ENCODE peak calls at places on chromosomes 7 and 10, in seven cellular contexts. E is mesendoderm; A is GM12878; T is CD8-positive, alpha-beta memory T cell; W is transverse colon; Y is heart right ventricle; L is neuronal stem cell. Z is an unnamed sample.

GRCh38 chr10:63675171-63675570 is 154.0 kb downstream of the REEP3 start:
- DNase-seq in A (no peak), W (no peak), L (no peak), T (no peak), E (no peak), Y (no peak), Z (no peak)

GRCh38 chr7:51228386-51228958 is 88.1 kb downstream of the COBL start:
- DNase-seq in Y (no peak), A (no peak), W (no peak), T (no peak), L (no peak), E (no peak), Z (peak; percentile 32)

GRCh38 chr7:28315565-28316420 is 96.5 kb upstream of the CREB5 start:
- DNase-seq in L (no peak), W (no peak), T (no peak), E (peak; percentile 68), Y (no peak), A (no peak), Z (no peak)

GRCh38 chr10:132979491-132980425 is 37.4 kb upstream of the CFAP46 start:
- DNase-seq in T (no peak), A (no peak), L (no peak), Y (no peak), W (no peak), E (no peak), Z (no peak)

GRCh38 chr7:7911339-7911738 is 57.3 kb upstream of the GLCCI1 start:
- DNase-seq in T (no peak), L (peak; percentile 35), Y (no peak), W (no peak), E (peak; percentile 98), A (no peak), Z (no peak)

GRCh38 chr10:84478155-84478554 is 149.8 kb downstream of the CCSER2 start:
- DNase-seq in T (no peak), A (no peak), E (no peak), W (no peak), Y (no peak), L (no peak), Z (no peak)

GRCh38 chr10:116742367-116743265 is at the start of gene HSPA12A:
- DNase-seq in L (peak; percentile 77), A (no peak), T (no peak), Y (peak; percentile 73), E (peak; percentile 71), W (peak; percentile 80), Z (peak; percentile 77)

GRCh38 chr10:79910344-79910743 is 38.6 kb downstream of the SFTPD start:
- DNase-seq in E (no peak), T (no peak), L (no peak), W (no peak), Y (no peak), A (no peak), Z (no peak)

GRCh38 chr7:158005531-158005930 is 582.1 kb downstream of the PTPRN2 start:
- DNase-seq in E (no peak), T (no peak), A (no peak), W (no peak), Y (no peak), L (no peak), Z (no peak)

GRCh38 chr10:7998831-7999230 is 55.7 kb upstream of the GATA3 start:
- DNase-seq in L (no peak), W (no peak), Y (no peak), A (no peak), T (no peak), E (no peak), Z (no peak)

GRCh38 chr7:126589068-126589684 is 663.6 kb downstream of the GRM8 start:
- DNase-seq in E (no peak), A (no peak), T (no peak), W (no peak), L (no peak), Y (no peak), Z (no peak)

GRCh38 chr7:47710201-47710935 is 128.5 kb upstream of the TNS3 start:
- DNase-seq in E (no peak), T (no peak), A (no peak), Y (no peak), L (no peak), W (no peak), Z (no peak)

GRCh38 chr10:120630266-120630665 is 173.2 kb downstream of the PLPP4 start:
- DNase-seq in W (no peak), E (no peak), A (no peak), Y (no peak), L (no peak), T (no peak), Z (no peak)

GRCh38 chr7:99399597-99399996 is 8.8 kb downstream of the PDAP1 start:
- DNase-seq in W (no peak), Y (no peak), E (no peak), T (no peak), L (no peak), A (no peak), Z (no peak)

GRCh38 chr10:79273603-79274002 is 73.7 kb upstream of the PPIF start:
- DNase-seq in L (no peak), A (no peak), T (no peak), Y (peak; percentile 48), E (no peak), W (no peak), Z (no peak)

GRCh38 chr7:44162785-44163395 is 21.8 kb upstream of the MYL7 start:
- DNase-seq in E (peak; percentile 45), T (no peak), A (no peak), W (no peak), L (no peak), Y (no peak), Z (no peak)

GRCh38 chr10:102335184-102335583 is 60.3 kb upstream of the NFKB2 start:
- DNase-seq in E (no peak), L (no peak), Y (peak; percentile 9), A (no peak), W (no peak), T (no peak), Z (peak; percentile 83)

GRCh38 chr7:39987641-39988347 is 37.7 kb downstream of the CDK13 start:
- DNase-seq in W (no peak), T (peak; percentile 68), E (no peak), A (no peak), L (no peak), Y (no peak), Z (no peak)

GRCh38 chr7:80876894-80877414 is 41.9 kb downstream of the SEMA3C start:
- DNase-seq in W (peak; percentile 37), A (no peak), Y (no peak), E (peak; percentile 21), T (no peak), L (no peak), Z (no peak)

DNA sequence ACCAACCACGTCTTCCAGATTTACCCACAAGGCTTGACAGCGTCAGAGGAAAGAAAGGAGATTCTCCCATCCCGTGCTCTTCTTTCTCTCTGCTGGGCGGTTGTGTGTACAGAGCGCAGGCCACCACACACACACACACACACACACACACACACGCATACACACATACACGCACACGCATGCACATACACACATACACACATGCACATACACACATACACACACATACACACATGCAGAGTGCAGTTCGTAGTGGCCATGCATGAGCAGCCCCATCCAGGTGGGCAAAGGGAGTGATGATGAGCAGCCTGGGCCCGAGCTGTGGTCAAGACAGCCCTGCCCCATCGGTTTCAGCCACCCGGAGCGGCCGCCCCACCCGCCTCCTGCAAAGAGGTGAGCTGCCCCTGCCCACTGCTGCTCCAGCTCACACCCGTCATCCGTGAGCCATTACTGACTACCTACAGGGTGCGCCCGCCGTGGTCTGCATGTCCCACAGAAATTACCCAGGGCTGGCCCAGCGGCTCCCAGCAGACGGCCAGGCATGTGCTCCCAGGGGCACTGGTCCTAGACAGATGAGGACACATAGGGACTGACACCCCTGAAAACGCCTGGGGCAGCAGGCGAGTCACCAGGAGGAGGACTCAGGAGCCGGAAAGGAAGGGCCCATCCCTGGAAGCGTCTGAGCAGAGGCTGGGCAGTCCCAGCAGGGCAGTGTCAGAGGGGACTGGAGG is 69.6 kb downstream of the ASB13 start:
- DNase-seq in Y (no peak), E (no peak), A (no peak), L (no peak), W (no peak), T (no peak), Z (no peak)
- H3K27ac ChIP-seq in Y (no peak overlapping the region), E (no peak overlapping the region), A (no peak overlapping the region), L (no peak overlapping the region), W (no peak overlapping the region), T (no peak overlapping the region), Z (no peak overlapping the region)

GRCh38 chr10:89888647-89889046 is 187.3 kb downstream of the KIF20B start:
- DNase-seq in E (no peak), W (no peak), Y (no peak), T (no peak), L (no peak), A (peak; percentile 26), Z (no peak)
- H3K4me3 ChIP-seq in E (no peak overlapping the region), W (no peak overlapping the region), Y (no peak overlapping the region), T (no peak overlapping the region), L (no peak overlapping the region), A (no peak overlapping the region), Z (no peak overlapping the region)

GRCh38 chr7:135964791-135965190 is 12.4 kb downstream of the MTPN start:
- DNase-seq in E (no peak), T (no peak), A (no peak), L (no peak), W (no peak), Y (no peak), Z (no peak)
- H3K4me1 ChIP-seq in E (no peaks in the 10 kb centered on the region), T (peaks cover 51% of the 10 kb centered on the region), A (peaks cover 7% of the 10 kb centered on the region), L (no peaks in the 10 kb centered on the region), W (no peaks in the 10 kb centered on the region), Y (peaks cover 66% of the 10 kb centered on the region), Z (peaks cover 56% of the 10 kb centered on the region)

GRCh38 chr7:95718556-95719410 is 53.6 kb upstream of the DYNC1I1 start:
- DNase-seq in L (no peak), E (no peak), A (no peak), W (no peak), Y (no peak), T (no peak), Z (no peak)
- H3K27ac ChIP-seq in L (no peak overlapping the region), E (no peak overlapping the region), A (no peak overlapping the region), W (no peak overlapping the region), Y (no peak overlapping the region), T (no peak overlapping the region), Z (no peak overlapping the region)